ENCODE peak calls at places on chromosomes 6 and 20, in ten cellular contexts. V is cardiac fibroblast, P is lower leg skin, Q is astrocyte of the spinal cord, X is brain microvascular endothelial cell, T is heart left ventricle, M is aorta, Z is sigmoid colon, F is pancreas, S is right cardiac atrium. W is an unnamed sample.

GRCh38 chr6:131844243-131844841 is 36.5 kb downstream of the ENPP1 start:
- DNase-seq in V (peak), P (no peak), Q (peak), X (no peak), T (no peak), M (no peak), Z (no peak), F (no peak), S (no peak), W (no peak)

GRCh38 chr6:30169658-30170614 is 6.6 kb downstream of the TRIM15 start:
- DNase-seq in V (peak), P (no peak), Q (peak), X (peak), T (no peak), M (no peak), Z (no peak), F (no peak), S (no peak), W (no peak)

GRCh38 chr20:41697861-41698559 is 79.8 kb upstream of the CHD6 start:
- DNase-seq in V (peak), P (no peak), Q (peak), X (peak), T (no peak), M (no peak), Z (no peak), F (no peak), S (no peak), W (no peak)

GRCh38 chr6:104108587-104108986 is 751.1 kb downstream of the HACE1 start:
- DNase-seq in V (no peak), P (no peak), Q (no peak), X (no peak), T (no peak), M (no peak), Z (no peak), F (no peak), S (no peak), W (no peak)

GRCh38 chr20:57512432-57512831 is 12.5 kb downstream of the CTCFL start:
- DNase-seq in V (no peak), P (no peak), Q (no peak), X (no peak), T (no peak), M (no peak), Z (no peak), F (no peak), S (no peak), W (no peak)

GRCh38 chr6:170480045-170480714 is 72.9 kb downstream of the PSMB1 start:
- DNase-seq in V (peak), P (no peak), Q (peak), X (peak), T (peak), M (no peak), Z (no peak), F (no peak), S (peak), W (no peak)

GRCh38 chr6:23963137-23963536 is 162.9 kb upstream of the NRSN1 start:
- DNase-seq in V (no peak), P (no peak), Q (no peak), X (no peak), T (no peak), M (no peak), Z (no peak), F (no peak), S (no peak), W (no peak)

GRCh38 chr6:137659871-137660270 is 165.7 kb upstream of the OLIG3 start:
- DNase-seq in V (no peak), P (no peak), Q (no peak), X (no peak), T (no peak), M (no peak), Z (no peak), F (no peak), S (no peak), W (no peak)

GRCh38 chr20:37385659-37386504 is 39.9 kb downstream of the SRC start:
- DNase-seq in V (no peak), P (no peak), Q (no peak), X (no peak), T (no peak), M (peak), Z (peak), F (peak), S (no peak), W (no peak)

GRCh38 chr20:444862-445426 is 17.4 kb downstream of the TBC1D20 start:
- DNase-seq in V (peak), P (no peak), Q (peak), X (peak), T (no peak), M (no peak), Z (no peak), F (no peak), S (no peak), W (no peak)

GRCh38 chr20:20019123-20019522 is 2.0 kb downstream of the NAA20 start:
- DNase-seq in V (no peak), P (no peak), Q (no peak), X (no peak), T (no peak), M (no peak), Z (no peak), F (no peak), S (no peak), W (no peak)

GRCh38 chr20:63642518-63643247 is 10.5 kb downstream of the STMN3 start:
- DNase-seq in V (no peak), P (no peak), Q (no peak), X (no peak), T (no peak), M (no peak), Z (no peak), F (no peak), S (no peak), W (peak)

GRCh38 chr20:46772901-46773300 is 63.5 kb downstream of the SLC2A10 start:
- DNase-seq in V (no peak), P (no peak), Q (no peak), X (no peak), T (no peak), M (no peak), Z (no peak), F (no peak), S (no peak), W (no peak)

GRCh38 chr6:33057222-33058150 is 16.0 kb downstream of the HLA-DPA1 start:
- DNase-seq in V (no peak), P (no peak), Q (no peak), X (no peak), T (no peak), M (no peak), Z (no peak), F (no peak), S (no peak), W (no peak)
- H3K4me3 ChIP-seq in V (no peak), P (no peak), Q (no peak), X (no peak), T (no peak), M (peak), Z (no peak), F (no peak), S (no peak), W (no peak)

DNA sequence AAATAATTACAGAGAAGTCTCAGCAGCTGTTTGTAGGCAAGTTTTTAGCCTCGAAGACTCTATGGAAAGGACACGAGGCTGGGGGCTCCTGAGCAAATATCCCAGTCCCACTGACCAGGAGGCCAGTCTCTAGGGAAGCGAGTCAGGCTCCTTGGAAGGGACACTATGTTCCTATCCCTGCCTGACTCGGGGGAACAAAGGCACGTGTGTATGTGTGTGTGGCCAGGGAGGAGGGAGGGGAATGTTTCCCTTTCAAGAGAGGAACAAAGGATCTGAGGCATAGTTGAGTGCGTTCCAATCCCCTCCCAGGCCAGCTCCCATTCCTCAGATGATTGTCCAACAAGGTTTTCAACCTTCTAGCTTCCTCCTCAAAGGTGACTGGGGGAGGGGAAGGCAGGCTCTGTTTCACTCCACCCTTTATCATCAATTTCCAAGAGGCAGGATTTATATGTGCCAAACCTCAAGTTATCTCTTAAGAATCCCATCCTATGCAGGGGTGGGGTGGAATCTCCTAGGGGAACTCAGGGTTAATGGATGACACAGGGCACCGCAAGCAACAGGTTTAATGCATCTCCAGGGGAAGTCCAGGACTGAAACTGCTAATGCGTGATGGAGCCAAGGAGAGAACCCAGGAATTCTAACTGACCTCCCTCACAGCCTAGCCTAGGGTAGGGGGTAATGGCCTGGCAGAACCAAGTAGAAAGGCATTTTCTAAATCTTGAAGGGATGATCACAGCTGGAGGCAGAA is 9.9 kb downstream of the BCL2L1 start:
- DNase-seq in V (peak), P (peak), Q (peak), X (peak), T (peak), M (peak), Z (peak), F (no peak), S (peak), W (no peak)
- H3K4me3 ChIP-seq in V (peak), P (no peak), Q (no peak), X (peak), T (peak), M (no peak), Z (peak), F (no peak), S (peak), W (no peak)

DNA sequence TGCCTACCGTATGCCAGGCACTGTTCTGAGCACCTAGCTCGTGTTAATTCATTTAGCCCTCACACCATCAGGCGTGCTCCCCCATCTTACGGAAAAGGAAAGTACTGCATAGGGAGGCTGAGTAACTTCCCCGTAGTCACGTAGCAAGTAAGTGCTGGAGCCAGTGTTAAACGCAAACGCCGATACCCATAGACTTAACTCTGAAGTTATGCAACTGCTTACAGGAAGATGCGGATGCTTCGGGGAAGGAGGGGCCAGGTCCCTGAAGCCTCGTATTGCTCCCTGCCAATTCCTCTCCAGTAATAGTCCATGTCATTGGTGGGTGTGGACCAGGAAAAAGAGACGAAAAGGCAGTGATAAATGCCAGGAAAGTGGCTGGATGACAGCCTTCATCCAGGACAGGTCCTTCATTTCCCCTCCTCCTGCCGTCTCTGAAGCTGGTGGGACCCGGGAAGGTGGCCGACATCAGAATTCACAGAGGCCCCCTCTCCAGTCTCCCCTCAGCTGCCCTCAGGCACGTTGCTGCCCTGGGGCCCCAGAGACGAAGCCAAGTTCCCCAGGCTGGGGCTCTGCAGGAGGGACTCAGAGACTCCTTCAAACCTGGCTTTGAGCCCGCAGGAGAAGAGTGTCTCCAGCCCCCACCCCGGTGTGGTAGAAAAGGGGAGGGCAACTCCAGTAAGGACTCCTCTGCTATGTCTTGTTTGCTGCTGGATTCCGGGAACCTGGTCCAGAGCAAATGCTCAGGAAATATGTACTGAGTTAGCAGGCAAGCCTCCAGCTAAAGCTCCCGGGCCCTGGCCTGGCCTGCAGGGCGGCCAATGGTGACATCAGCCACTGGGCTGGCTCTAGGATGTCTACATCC is 37.7 kb downstream of the RAB44 start:
- DNase-seq in V (peak), P (peak), Q (peak), X (peak), T (peak), M (peak), Z (peak), F (no peak), S (peak), W (peak)
- H3K4me3 ChIP-seq in V (no peak), P (no peak), Q (no peak), X (peak), T (peak), M (no peak), Z (peak), F (no peak), S (no peak), W (no peak)

GRCh38 chr20:32019156-32019510 is 8.9 kb downstream of the CCM2L start:
- DNase-seq in V (no peak), P (no peak), Q (no peak), X (no peak), T (no peak), M (no peak), Z (no peak), F (no peak), S (no peak), W (no peak)
- H3K4me3 ChIP-seq in V (no peak), P (no peak), Q (no peak), X (no peak), T (peak), M (peak), Z (peak), F (no peak), S (peak), W (no peak)

GRCh38 chr20:1491281-1491840 is at the start of gene SIRPB2:
- DNase-seq in V (peak), P (no peak), Q (no peak), X (no peak), T (peak), M (peak), Z (peak), F (no peak), S (peak), W (peak)
- H3K4me3 ChIP-seq in V (no peak), P (peak), Q (no peak), X (no peak), T (peak), M (no peak), Z (peak), F (no peak), S (peak), W (no peak)